ENCODE peak calls at places on chromosomes 13 and 19, in eight cellular contexts. One of them, this sample, is unnamed.

GRCh38 chr19:16197188-16197621 is 506 bp upstream of the AP1M1 start:
- DNase-seq in tibial nerve: no peak
- DNase-seq in body of pancreas: no peak
- DNase-seq in ovary: no peak
- DNase-seq in GM12865: no peak
- DNase-seq in brain microvascular endothelial cell: peak
- DNase-seq in Peyer's patch: peak
- DNase-seq in cardiac fibroblast: peak
- DNase-seq in this sample: no peak

GRCh38 chr13:31982540-31982939 is 49.0 kb upstream of the FRY start:
- DNase-seq in tibial nerve: peak
- DNase-seq in body of pancreas: peak
- DNase-seq in ovary: no peak
- DNase-seq in GM12865: no peak
- DNase-seq in brain microvascular endothelial cell: peak
- DNase-seq in Peyer's patch: peak
- DNase-seq in cardiac fibroblast: peak
- DNase-seq in this sample: no peak

GRCh38 chr13:110197471-110197870 is 109.5 kb downstream of the COL4A1 start:
- DNase-seq in tibial nerve: no peak
- DNase-seq in body of pancreas: no peak
- DNase-seq in ovary: no peak
- DNase-seq in GM12865: no peak
- DNase-seq in brain microvascular endothelial cell: no peak
- DNase-seq in Peyer's patch: no peak
- DNase-seq in cardiac fibroblast: no peak
- DNase-seq in this sample: no peak

GRCh38 chr19:43132696-43133095 is 50.2 kb upstream of the PSG2 start:
- DNase-seq in tibial nerve: no peak
- DNase-seq in body of pancreas: no peak
- DNase-seq in ovary: no peak
- DNase-seq in GM12865: no peak
- DNase-seq in brain microvascular endothelial cell: no peak
- DNase-seq in Peyer's patch: no peak
- DNase-seq in cardiac fibroblast: no peak
- DNase-seq in this sample: no peak

GRCh38 chr13:109700176-109700575 is 86.2 kb downstream of the IRS2 start:
- DNase-seq in tibial nerve: peak
- DNase-seq in body of pancreas: no peak
- DNase-seq in ovary: peak
- DNase-seq in GM12865: no peak
- DNase-seq in brain microvascular endothelial cell: peak
- DNase-seq in Peyer's patch: peak
- DNase-seq in cardiac fibroblast: peak
- DNase-seq in this sample: no peak

GRCh38 chr19:50415661-50416033 is 3.1 kb upstream of the SPIB start:
- DNase-seq in tibial nerve: no peak
- DNase-seq in body of pancreas: no peak
- DNase-seq in ovary: no peak
- DNase-seq in GM12865: peak
- DNase-seq in brain microvascular endothelial cell: no peak
- DNase-seq in Peyer's patch: peak
- DNase-seq in cardiac fibroblast: no peak
- DNase-seq in this sample: peak

GRCh38 chr19:10111405-10111811 is at the start of gene P2RY11:
- DNase-seq in tibial nerve: no peak
- DNase-seq in body of pancreas: no peak
- DNase-seq in ovary: no peak
- DNase-seq in GM12865: peak
- DNase-seq in brain microvascular endothelial cell: no peak
- DNase-seq in Peyer's patch: peak
- DNase-seq in cardiac fibroblast: no peak
- DNase-seq in this sample: peak

GRCh38 chr13:61255035-61255796 is 160.4 kb downstream of the PCDH20 start:
- DNase-seq in tibial nerve: no peak
- DNase-seq in body of pancreas: no peak
- DNase-seq in ovary: no peak
- DNase-seq in GM12865: no peak
- DNase-seq in brain microvascular endothelial cell: no peak
- DNase-seq in Peyer's patch: no peak
- DNase-seq in cardiac fibroblast: peak
- DNase-seq in this sample: no peak

GRCh38 chr13:111252449-111253124 is 67.9 kb upstream of the TEX29 start:
- DNase-seq in tibial nerve: no peak
- DNase-seq in body of pancreas: no peak
- DNase-seq in ovary: no peak
- DNase-seq in GM12865: no peak
- DNase-seq in brain microvascular endothelial cell: no peak
- DNase-seq in Peyer's patch: no peak
- DNase-seq in cardiac fibroblast: no peak
- DNase-seq in this sample: no peak

GRCh38 chr13:57018915-57019314 is 121.8 kb upstream of the PRR20A start:
- DNase-seq in tibial nerve: no peak
- DNase-seq in body of pancreas: no peak
- DNase-seq in ovary: no peak
- DNase-seq in GM12865: no peak
- DNase-seq in brain microvascular endothelial cell: no peak
- DNase-seq in Peyer's patch: no peak
- DNase-seq in cardiac fibroblast: no peak
- DNase-seq in this sample: no peak

GRCh38 chr19:50843701-50844221 is 10.4 kb upstream of the KLK15 start:
- DNase-seq in tibial nerve: no peak
- DNase-seq in body of pancreas: no peak
- DNase-seq in ovary: no peak
- DNase-seq in GM12865: no peak
- DNase-seq in brain microvascular endothelial cell: no peak
- DNase-seq in Peyer's patch: no peak
- DNase-seq in cardiac fibroblast: no peak
- DNase-seq in this sample: no peak

GRCh38 chr13:28415994-28416411 is 78.9 kb downstream of the FLT1 start:
- DNase-seq in tibial nerve: no peak
- DNase-seq in body of pancreas: no peak
- DNase-seq in ovary: no peak
- DNase-seq in GM12865: peak
- DNase-seq in brain microvascular endothelial cell: no peak
- DNase-seq in Peyer's patch: no peak
- DNase-seq in cardiac fibroblast: no peak
- DNase-seq in this sample: no peak

GRCh38 chr13:110340812-110341444 is 33.8 kb downstream of the COL4A2 start:
- DNase-seq in tibial nerve: peak
- DNase-seq in body of pancreas: peak
- DNase-seq in ovary: peak
- DNase-seq in GM12865: peak
- DNase-seq in brain microvascular endothelial cell: peak
- DNase-seq in Peyer's patch: peak
- DNase-seq in cardiac fibroblast: peak
- DNase-seq in this sample: no peak

GRCh38 chr13:109977212-109977968 is 191.0 kb upstream of the IRS2 start:
- DNase-seq in tibial nerve: no peak
- DNase-seq in body of pancreas: no peak
- DNase-seq in ovary: no peak
- DNase-seq in GM12865: no peak
- DNase-seq in brain microvascular endothelial cell: no peak
- DNase-seq in Peyer's patch: no peak
- DNase-seq in cardiac fibroblast: no peak
- DNase-seq in this sample: no peak

GRCh38 chr19:9877775-9878510 is 42.8 kb downstream of the PIN1 start:
- DNase-seq in tibial nerve: no peak
- DNase-seq in body of pancreas: no peak
- DNase-seq in ovary: no peak
- DNase-seq in GM12865: peak
- DNase-seq in brain microvascular endothelial cell: peak
- DNase-seq in Peyer's patch: no peak
- DNase-seq in cardiac fibroblast: peak
- DNase-seq in this sample: no peak

GRCh38 chr13:30871713-30872029 is 34.4 kb upstream of the MEDAG start:
- DNase-seq in tibial nerve: no peak
- DNase-seq in body of pancreas: no peak
- DNase-seq in ovary: no peak
- DNase-seq in GM12865: no peak
- DNase-seq in brain microvascular endothelial cell: no peak
- DNase-seq in Peyer's patch: no peak
- DNase-seq in cardiac fibroblast: no peak
- DNase-seq in this sample: no peak

DNA sequence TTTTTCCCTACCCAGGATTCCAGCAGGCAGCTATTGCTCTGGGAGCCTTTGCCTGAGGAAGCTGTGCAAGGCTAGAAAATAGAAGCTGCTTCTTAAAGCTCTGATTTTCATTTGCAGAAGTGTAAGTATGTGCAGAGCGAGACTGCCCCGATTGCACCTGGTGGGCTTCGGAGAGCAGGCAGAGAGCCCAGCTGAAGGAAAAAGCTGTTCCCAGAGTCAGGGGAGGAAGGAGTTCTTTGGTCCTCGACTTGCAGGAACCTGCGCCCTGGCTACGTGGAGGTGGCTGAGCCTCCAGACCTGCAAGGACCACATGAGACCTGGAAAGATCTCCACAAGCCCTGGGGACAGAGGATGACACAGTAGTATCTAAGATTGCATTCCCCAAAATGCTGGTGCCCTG is 235.0 kb upstream of the ARGLU1 start:
- DNase-seq in tibial nerve: no peak
- DNase-seq in body of pancreas: no peak
- DNase-seq in ovary: no peak
- DNase-seq in GM12865: no peak
- DNase-seq in brain microvascular endothelial cell: no peak
- DNase-seq in Peyer's patch: no peak
- DNase-seq in cardiac fibroblast: no peak
- DNase-seq in this sample: no peak
- TF ChIP-seq CTCF in tibial nerve: no peak
- TF ChIP-seq CTCF in body of pancreas: no peak
- TF ChIP-seq CTCF in ovary: no peak
- TF ChIP-seq CTCF in GM12865: no peak
- TF ChIP-seq CTCF in brain microvascular endothelial cell: no peak
- TF ChIP-seq CTCF in Peyer's patch: no peak
- TF ChIP-seq CTCF in cardiac fibroblast: no peak
- TF ChIP-seq CTCF in this sample: no peak

DNA sequence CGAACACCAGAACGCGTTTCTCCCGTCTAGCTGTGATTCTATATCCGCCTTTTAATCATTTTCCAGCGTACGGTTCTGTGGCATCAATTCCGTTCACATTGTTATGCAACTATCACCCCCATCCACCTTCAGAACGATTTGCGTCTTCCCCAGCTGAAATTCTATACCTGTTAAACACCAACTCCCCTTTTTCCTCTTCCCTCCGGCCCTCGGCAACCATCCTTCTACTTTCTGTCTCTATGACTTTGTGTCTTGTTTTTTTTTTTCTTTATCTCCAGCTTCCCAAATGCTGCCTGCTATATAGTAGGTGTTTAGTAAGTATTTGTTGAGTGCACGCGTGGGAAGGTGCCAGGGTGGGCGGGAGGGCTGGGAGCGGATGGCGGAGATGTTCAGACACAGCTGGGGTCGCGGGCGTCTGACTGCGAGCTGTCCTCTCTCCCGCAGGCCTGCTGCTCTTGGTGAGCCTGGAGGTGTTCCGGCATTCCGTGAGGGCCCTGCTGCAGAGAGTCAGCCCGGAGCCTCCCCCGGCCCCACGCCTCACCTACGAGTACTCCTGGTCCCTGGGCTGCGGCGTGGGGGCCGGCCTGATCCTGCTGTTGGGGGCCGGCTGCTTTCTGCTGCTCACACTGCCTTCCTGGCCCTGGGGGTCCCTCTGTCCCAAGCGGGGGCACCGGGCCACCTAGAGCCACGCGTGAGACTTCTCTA is 20.2 kb downstream of the CACNG6 start:
- DNase-seq in tibial nerve: no peak
- DNase-seq in body of pancreas: no peak
- DNase-seq in ovary: no peak
- DNase-seq in GM12865: no peak
- DNase-seq in brain microvascular endothelial cell: no peak
- DNase-seq in Peyer's patch: no peak
- DNase-seq in cardiac fibroblast: no peak
- DNase-seq in this sample: no peak
- TF ChIP-seq CTCF in tibial nerve: no peak
- TF ChIP-seq CTCF in body of pancreas: no peak
- TF ChIP-seq CTCF in ovary: no peak
- TF ChIP-seq CTCF in GM12865: no peak
- TF ChIP-seq CTCF in brain microvascular endothelial cell: no peak
- TF ChIP-seq CTCF in Peyer's patch: no peak
- TF ChIP-seq CTCF in cardiac fibroblast: no peak
- TF ChIP-seq CTCF in this sample: no peak

DNA sequence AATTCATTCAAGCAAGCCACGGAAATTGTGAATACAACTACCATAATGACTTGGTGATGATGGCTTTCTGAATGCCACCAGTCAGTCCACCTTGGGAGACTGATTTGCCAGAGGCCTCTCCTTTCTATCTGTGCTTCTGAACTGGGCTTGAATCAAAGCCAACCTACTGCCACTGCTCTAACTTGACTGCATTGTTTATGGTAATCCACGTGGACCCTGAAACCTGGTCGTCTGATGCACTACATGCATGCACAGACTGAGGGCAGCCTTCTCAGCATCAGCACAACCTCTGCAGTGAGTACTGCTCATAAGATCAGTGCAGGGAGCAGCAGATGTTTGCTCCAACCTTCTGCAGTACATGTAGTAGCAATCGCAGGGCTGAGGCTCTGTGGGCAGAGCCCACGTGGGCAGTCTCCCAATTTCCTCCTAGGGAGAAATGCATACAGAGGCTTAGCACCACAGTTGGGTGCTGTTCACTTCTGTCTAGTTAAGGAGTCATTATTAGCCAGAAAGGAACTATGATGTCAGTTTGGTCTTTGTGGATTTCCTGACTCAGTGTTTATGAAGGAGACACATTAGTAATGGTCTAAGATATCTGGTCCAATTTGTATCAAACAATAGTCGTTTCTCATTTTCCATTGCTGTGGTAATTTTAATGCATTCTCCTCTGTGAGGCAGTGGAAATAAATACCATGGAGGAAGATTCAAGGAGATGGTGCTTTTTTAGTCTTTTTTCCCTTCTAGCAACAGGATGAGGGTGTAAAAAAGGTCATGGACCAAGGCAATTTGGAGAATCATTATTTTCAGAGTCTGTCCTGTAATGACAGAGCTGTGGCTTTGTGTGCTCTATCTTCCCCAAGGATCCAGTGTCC is 82.5 kb downstream of the AKAP11 start:
- DNase-seq in tibial nerve: no peak
- DNase-seq in body of pancreas: no peak
- DNase-seq in ovary: no peak
- DNase-seq in GM12865: peak
- DNase-seq in brain microvascular endothelial cell: peak
- DNase-seq in Peyer's patch: peak
- DNase-seq in cardiac fibroblast: peak
- DNase-seq in this sample: no peak
- TF ChIP-seq CTCF in tibial nerve: no peak
- TF ChIP-seq CTCF in body of pancreas: no peak
- TF ChIP-seq CTCF in ovary: no peak
- TF ChIP-seq CTCF in GM12865: peak
- TF ChIP-seq CTCF in brain microvascular endothelial cell: peak
- TF ChIP-seq CTCF in Peyer's patch: peak
- TF ChIP-seq CTCF in cardiac fibroblast: peak
- TF ChIP-seq CTCF in this sample: no peak

DNA sequence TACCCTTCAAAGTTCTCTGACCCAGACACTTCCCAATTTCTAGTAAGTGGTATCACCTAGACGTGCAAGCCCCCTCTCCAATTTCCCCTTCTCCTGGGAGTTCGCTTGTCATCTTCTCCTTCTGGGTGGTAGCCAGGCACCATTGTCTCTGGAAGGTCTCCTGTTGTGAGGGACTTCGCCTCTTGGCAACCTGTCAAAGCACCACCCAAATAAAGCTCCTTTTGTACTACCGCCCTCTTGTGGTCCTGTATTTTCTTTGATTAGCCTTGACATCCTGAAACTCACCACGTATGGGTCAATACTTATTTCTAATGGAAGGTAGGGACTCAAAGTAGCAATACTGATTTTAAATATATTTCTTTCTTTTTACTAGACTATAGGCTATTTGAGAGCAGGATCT is 8.2 kb downstream of the GPC5 start:
- DNase-seq in tibial nerve: no peak
- DNase-seq in body of pancreas: no peak
- DNase-seq in ovary: no peak
- DNase-seq in GM12865: peak
- DNase-seq in brain microvascular endothelial cell: peak
- DNase-seq in Peyer's patch: peak
- DNase-seq in cardiac fibroblast: peak
- DNase-seq in this sample: no peak
- TF ChIP-seq CTCF in tibial nerve: no peak
- TF ChIP-seq CTCF in body of pancreas: peak
- TF ChIP-seq CTCF in ovary: no peak
- TF ChIP-seq CTCF in GM12865: peak
- TF ChIP-seq CTCF in brain microvascular endothelial cell: peak
- TF ChIP-seq CTCF in Peyer's patch: peak
- TF ChIP-seq CTCF in cardiac fibroblast: peak
- TF ChIP-seq CTCF in this sample: no peak